ENCODE peak calls at places on chromosomes 1 and 21, in four cellular contexts. M is IMR-90, U is mesendoderm, Q is H1. Y is an unnamed sample.

GRCh38 chr1:3651011-3651938 is 1.0 kb upstream of the TP73 start:
- DNase-seq in M (no peak), U (peak; percentile 66), Q (peak; percentile 82), Y (peak; percentile 67)

GRCh38 chr1:232170909-232171308 is 459.0 kb downstream of the SIPA1L2 start:
- DNase-seq in M (no peak), U (no peak), Q (no peak), Y (no peak)

GRCh38 chr1:47587891-47588582 is 150.2 kb downstream of the FOXD2 start:
- DNase-seq in M (no peak), U (peak; percentile 42), Q (peak; percentile 43), Y (peak; percentile 25)

GRCh38 chr1:23916209-23917131 is 3.3 kb upstream of the CNR2 start:
- DNase-seq in M (peak; percentile 58), U (peak; percentile 93), Q (peak; percentile 83), Y (peak; percentile 87)

GRCh38 chr1:65247419-65248359 is 61.7 kb upstream of the DNAJC6 start:
- DNase-seq in M (peak; percentile 61), U (no peak), Q (no peak), Y (no peak)

GRCh38 chr1:12249181-12249580 is 19.4 kb downstream of the VPS13D start:
- DNase-seq in M (peak; percentile 58), U (peak; percentile 59), Q (no peak), Y (no peak)

GRCh38 chr21:28220670-28221069 is 772.0 kb downstream of the LTN1 start:
- DNase-seq in M (peak; percentile 39), U (no peak), Q (no peak), Y (no peak)

GRCh38 chr1:170670751-170671628 is 7.1 kb downstream of the PRRX1 start:
- DNase-seq in M (peak; percentile 37), U (peak; percentile 68), Q (peak; percentile 96), Y (peak; percentile 77)

DNA sequence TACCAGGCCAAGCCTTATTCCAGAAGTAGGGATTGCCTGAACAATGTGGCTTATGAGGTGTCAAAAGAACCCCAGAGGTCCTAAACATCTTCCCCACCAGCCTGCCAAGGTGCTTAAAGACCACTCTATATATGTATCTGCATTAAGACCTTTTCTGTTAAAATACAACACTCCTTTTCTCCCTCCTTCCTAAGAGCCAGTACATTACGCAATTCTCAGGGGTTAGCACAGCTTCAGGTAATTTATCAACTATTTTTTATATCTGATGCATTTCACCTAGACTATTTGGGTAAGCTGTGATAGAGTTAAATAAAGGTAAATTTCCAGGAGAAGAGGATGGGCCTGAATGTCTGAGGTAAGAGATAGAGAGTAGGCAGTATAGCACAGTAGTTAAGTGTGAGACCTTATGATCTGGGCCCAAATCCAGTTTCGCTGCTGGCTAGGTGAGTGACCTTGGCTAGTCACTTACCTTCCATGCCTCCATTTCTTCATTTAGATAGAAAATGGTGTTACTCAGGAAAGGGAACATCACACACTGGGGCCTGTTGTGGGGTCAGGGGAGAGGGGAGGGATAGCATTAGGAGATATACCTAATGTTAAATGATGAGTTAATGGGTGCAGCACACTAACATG is 5.1 kb upstream of the CCN1 start:
- DNase-seq in M (no peak), U (no peak), Q (peak; percentile 29), Y (no peak)
- H3K4me1 ChIP-seq in M (peaks cover 21% of the 10 kb centered on the region), U (peaks cover 2% of the 10 kb centered on the region), Q (peaks cover 8% of the 10 kb centered on the region), Y (peaks cover 3% of the 10 kb centered on the region)

GRCh38 chr1:211323156-211324063 is 3.2 kb upstream of the TRAF5 start:
- DNase-seq in M (peak; percentile 65), U (peak; percentile 84), Q (peak; percentile 59), Y (peak; percentile 72)
- H4K5ac ChIP-seq in M (no peak overlapping the region), U (no peak overlapping the region), Q (no peak overlapping the region), Y (no peak overlapping the region)

DNA sequence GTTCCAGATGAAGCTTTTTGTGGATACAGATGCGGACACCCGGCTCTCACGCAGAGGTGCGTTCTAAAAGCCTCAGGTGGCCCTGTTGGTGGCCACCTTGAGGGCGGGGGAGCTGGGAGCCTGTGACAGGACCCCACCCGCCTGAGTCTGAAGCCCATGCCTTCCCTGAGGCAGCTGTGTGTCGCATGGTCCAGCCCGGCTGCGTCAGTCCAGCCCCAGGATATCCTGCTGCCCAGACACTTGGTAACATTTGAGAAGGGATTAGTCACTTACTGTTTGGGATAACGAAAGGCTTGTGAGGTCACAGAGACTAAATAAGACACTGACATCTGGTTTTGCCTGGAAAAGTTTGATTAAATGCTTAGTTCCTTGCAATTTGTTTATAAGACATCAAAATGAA is 68.9 kb downstream of the UCK2 start:
- DNase-seq in M (peak; percentile 98), U (no peak), Q (no peak), Y (no peak)
- H3K4me1 ChIP-seq in M (peaks cover 55% of the 10 kb centered on the region), U (peaks cover 2% of the 10 kb centered on the region), Q (no peaks in the 10 kb centered on the region), Y (no peaks in the 10 kb centered on the region)

GRCh38 chr1:150160964-150161626 is 11.4 kb downstream of the PLEKHO1 start:
- DNase-seq in M (peak; percentile 54), U (peak; percentile 34), Q (no peak), Y (no peak)
- H4K5ac ChIP-seq in M (peak overlapping the region; percentile 83), U (no peak overlapping the region), Q (no peak overlapping the region), Y (no peak overlapping the region)

GRCh38 chr21:45366931-45367401 is 38.0 kb upstream of the COL18A1 start:
- DNase-seq in M (peak; percentile 98), U (peak; percentile 57), Q (no peak), Y (no peak)
- H3K4me1 ChIP-seq in M (peaks cover 34% of the 10 kb centered on the region), U (peaks cover 4% of the 10 kb centered on the region), Q (peaks cover 16% of the 10 kb centered on the region), Y (peaks cover 2% of the 10 kb centered on the region)

GRCh38 chr1:210344706-210345105 is 16.0 kb downstream of the HHAT start:
- DNase-seq in M (no peak), U (no peak), Q (no peak), Y (no peak)

GRCh38 chr1:210342986-210343780 is 14.5 kb downstream of the HHAT start:
- DNase-seq in M (no peak), U (no peak), Q (no peak), Y (no peak)

GRCh38 chr1:210352575-210352974 is 23.9 kb downstream of the HHAT start:
- DNase-seq in M (no peak), U (no peak), Q (no peak), Y (no peak)

GRCh38 chr1:210351496-210351895 is 22.8 kb downstream of the HHAT start:
- DNase-seq in M (no peak), U (no peak), Q (no peak), Y (no peak)

GRCh38 chr1:210347112-210347511 is 18.4 kb downstream of the HHAT start:
- DNase-seq in M (no peak), U (no peak), Q (no peak), Y (no peak)
- H4K5ac ChIP-seq in M (no peak overlapping the region), U (no peak overlapping the region), Q (no peak overlapping the region), Y (no peak overlapping the region)

DNA sequence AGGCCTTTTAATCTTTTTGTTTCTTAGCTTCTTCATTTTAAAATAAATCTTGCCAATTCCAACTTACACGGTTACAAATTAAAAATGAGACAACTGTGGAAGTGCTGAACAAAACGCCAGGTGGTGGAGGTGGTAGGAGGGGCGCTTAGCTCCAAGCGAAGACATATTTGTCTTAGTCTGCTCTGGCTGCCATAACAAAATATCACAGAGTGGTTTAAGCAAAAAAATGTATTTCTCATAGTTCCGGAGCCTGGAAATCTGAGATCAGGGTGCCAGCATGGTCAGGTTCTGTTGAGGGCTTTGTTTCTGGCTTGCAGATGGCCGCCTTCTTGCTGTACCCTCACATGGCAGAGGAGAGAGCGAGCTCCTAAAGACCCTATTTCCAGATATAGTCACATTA is 14.9 kb downstream of the IER5 start:
- DNase-seq in M (no peak), U (no peak), Q (no peak), Y (no peak)
- H3K4me1 ChIP-seq in M (peaks cover 36% of the 10 kb centered on the region), U (peaks cover 21% of the 10 kb centered on the region), Q (peaks cover 21% of the 10 kb centered on the region), Y (peaks cover 15% of the 10 kb centered on the region)

GRCh38 chr1:196734006-196734405 is 40.6 kb upstream of the CFHR3 start:
- DNase-seq in M (no peak), U (no peak), Q (no peak), Y (no peak)
- H4K5ac ChIP-seq in M (no peak overlapping the region), U (no peak overlapping the region), Q (no peak overlapping the region), Y (no peak overlapping the region)

GRCh38 chr1:18943162-18943561 is 13.3 kb downstream of the IFFO2 start:
- DNase-seq in M (no peak), U (no peak), Q (no peak), Y (no peak)

GRCh38 chr1:18945401-18945849 is 11.1 kb downstream of the IFFO2 start:
- DNase-seq in M (peak; percentile 62), U (peak; percentile 46), Q (peak; percentile 68), Y (peak; percentile 64)

GRCh38 chr1:18946550-18947381 is 9.7 kb downstream of the IFFO2 start:
- DNase-seq in M (no peak), U (no peak), Q (no peak), Y (no peak)

GRCh38 chr1:18943914-18944572 is 12.4 kb downstream of the IFFO2 start:
- DNase-seq in M (no peak), U (no peak), Q (no peak), Y (no peak)

GRCh38 chr1:18944810-18945209 is 11.7 kb downstream of the IFFO2 start:
- DNase-seq in M (no peak), U (no peak), Q (no peak), Y (no peak)
- H3K4me1 ChIP-seq in M (peaks cover 58% of the 10 kb centered on the region), U (peaks cover 15% of the 10 kb centered on the region), Q (peaks cover 32% of the 10 kb centered on the region), Y (peaks cover 8% of the 10 kb centered on the region)